ENCODE peak calls at places on chromosome 18, in six cellular contexts. W is mesenchymal stem cell, J is neuronal stem cell, R is IMR-90, P is H1, T is trophoblast cell. X is an unnamed sample.

GRCh38 chr18:74513883-74514205 is 17.7 kb downstream of the CNDP2 start:
- DNase-seq in T (peak), J (no peak), R (no peak), P (no peak), W (no peak), X (no peak)

GRCh38 chr18:44510376-44510775 is 170.3 kb upstream of the SETBP1 start:
- DNase-seq in P (no peak), T (no peak), W (no peak), J (no peak), R (no peak), X (no peak)

GRCh38 chr18:5900249-5900648 is 4.9 kb upstream of the TMEM200C start:
- DNase-seq in R (peak), T (peak), J (no peak), P (no peak), W (no peak), X (no peak)

GRCh38 chr18:79056827-79057367 is 12.3 kb upstream of the ATP9B start:
- DNase-seq in W (no peak), T (no peak), R (no peak), P (no peak), J (no peak), X (no peak)

GRCh38 chr18:25351773-25352628 is at the start of gene ZNF521:
- DNase-seq in R (peak), P (peak), T (peak), J (peak), W (peak), X (peak)

GRCh38 chr18:63479826-63480225 is 3.1 kb downstream of the SERPINB5 start:
- DNase-seq in W (no peak), P (no peak), J (no peak), R (no peak), T (no peak), X (no peak)

GRCh38 chr18:23487738-23488625 is 15.3 kb upstream of the RMC1 start:
- DNase-seq in J (no peak), P (no peak), T (no peak), W (peak), R (peak), X (no peak)

GRCh38 chr18:60466671-60467070 is 94.1 kb upstream of the MC4R start:
- DNase-seq in T (peak), R (no peak), W (no peak), J (no peak), P (no peak), X (no peak)

GRCh38 chr18:37304012-37304680 is 261.5 kb downstream of the CELF4 start:
- DNase-seq in T (no peak), J (no peak), P (no peak), W (no peak), R (no peak), X (no peak)

GRCh38 chr18:49585781-49586663 is 24.2 kb downstream of the LIPG start:
- DNase-seq in J (no peak), T (no peak), W (peak), P (no peak), R (no peak), X (no peak)

GRCh38 chr18:8699948-8700347 is 5.4 kb upstream of the MTCL1 start:
- DNase-seq in T (no peak), R (peak), W (no peak), J (no peak), P (no peak), X (no peak)

GRCh38 chr18:42719221-42719620 is 396.3 kb downstream of the RIT2 start:
- DNase-seq in T (no peak), R (no peak), W (no peak), J (no peak), P (no peak), X (no peak)

DNA sequence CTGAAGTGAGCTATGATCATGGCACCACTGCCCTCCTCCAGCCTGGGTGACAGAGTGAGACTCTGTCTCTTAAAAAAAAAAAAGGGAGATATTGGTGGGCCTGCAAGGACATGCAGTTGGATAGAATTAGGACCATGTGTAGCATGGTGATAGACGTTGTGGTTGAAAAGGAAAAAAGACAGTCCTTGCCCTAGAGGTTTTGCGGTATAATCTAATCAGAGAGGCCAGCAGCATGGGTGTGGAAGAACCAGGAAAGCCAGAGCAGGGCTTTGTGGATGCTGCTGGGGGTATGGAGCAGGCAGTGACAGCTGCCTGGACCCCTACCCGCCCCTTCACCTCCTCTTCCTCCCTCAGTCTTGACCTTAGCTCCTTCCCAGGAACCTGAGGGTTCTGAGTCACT is 91.7 kb downstream of the LDLRAD4 start:
- DNase-seq in T (no peak), W (no peak), R (no peak), J (no peak), P (no peak), X (no peak)
- H4K91ac ChIP-seq in T (no peak), W (no peak), R (no peak), J (no peak), P (no peak), X (no peak)

GRCh38 chr18:76844742-76845477 is 22.6 kb downstream of the ZNF236 start:
- DNase-seq in T (peak), R (peak), P (no peak), J (no peak), W (no peak), X (no peak)
- H4K91ac ChIP-seq in T (no peak), R (no peak), P (no peak), J (no peak), W (no peak), X (no peak)

DNA sequence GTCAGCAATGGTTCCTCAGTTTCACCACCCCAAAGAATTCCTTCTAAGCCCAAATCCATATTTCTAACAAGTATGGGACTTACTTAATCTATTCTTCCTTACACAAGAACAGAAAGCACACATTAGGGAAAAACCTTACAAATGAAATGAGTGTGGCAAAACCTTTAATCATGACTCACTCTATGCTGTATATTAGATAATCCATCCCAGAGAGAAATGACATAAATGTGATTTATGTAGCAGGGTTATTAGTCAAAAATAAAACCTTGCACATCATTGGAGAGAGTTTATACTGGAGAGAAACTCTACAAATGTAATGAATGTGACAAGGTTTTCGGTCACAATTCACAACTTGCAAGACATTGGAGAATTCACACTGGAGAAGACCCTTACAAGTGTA is 79.0 kb downstream of the RAB31 start:
- DNase-seq in T (no peak), R (peak), J (no peak), P (no peak), W (no peak), X (no peak)
- H4K91ac ChIP-seq in T (no peak), R (no peak), J (no peak), P (no peak), W (no peak), X (no peak)

DNA sequence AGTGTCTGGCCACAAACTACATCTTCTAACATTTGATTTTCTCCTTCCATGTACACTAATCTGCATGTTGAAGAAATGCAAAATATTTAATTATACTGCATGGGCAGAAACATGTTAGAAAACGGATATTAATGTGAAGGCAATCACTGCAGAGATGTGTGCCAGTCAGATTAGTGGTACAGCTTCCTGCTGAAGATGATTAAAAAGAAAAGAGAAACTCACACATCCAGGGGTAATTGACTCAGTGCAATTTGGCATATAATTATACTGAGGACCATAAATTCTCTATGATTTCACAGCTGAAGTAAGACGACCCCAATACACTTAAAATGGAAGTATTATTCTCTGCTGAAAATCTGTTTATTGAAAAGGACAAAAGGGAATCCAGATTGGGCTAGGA is 243.4 kb downstream of the TGIF1 start:
- DNase-seq in R (no peak), W (no peak), J (no peak), P (no peak), T (no peak), X (no peak)
- H4K91ac ChIP-seq in R (no peak), W (no peak), J (no peak), P (no peak), T (no peak), X (no peak)